ENCODE peak calls at places on chromosomes 7 and 10, in six cellular contexts. G, Y, J, O, A and L are unnamed samples.

GRCh38 chr7:3922175-3922635 is 621.2 kb downstream of the SDK1 start:
- DNase-seq in G (peak; percentile 58), Y (no peak), J (peak; percentile 82), O (peak; percentile 77), A (no peak), L (no peak)

GRCh38 chr7:40760997-40761396 is 626.2 kb downstream of the SUGCT start:
- DNase-seq in G (no peak), Y (no peak), J (no peak), O (no peak), A (no peak), L (no peak)

GRCh38 chr7:30422922-30423321 is 55.7 kb downstream of the NOD1 start:
- DNase-seq in G (no peak), Y (no peak), J (peak; percentile 42), O (peak; percentile 56), A (no peak), L (no peak)

GRCh38 chr10:87500646-87501048 is 4.0 kb upstream of the MINPP1 start:
- DNase-seq in G (no peak), Y (no peak), J (no peak), O (no peak), A (no peak), L (no peak)

GRCh38 chr10:104297697-104298660 is 29.0 kb downstream of the GSTO2 start:
- DNase-seq in G (no peak), Y (no peak), J (no peak), O (no peak), A (peak; percentile 49), L (no peak)

GRCh38 chr7:135147341-135147898 is 452 bp upstream of the TMEM140 start:
- DNase-seq in G (no peak), Y (no peak), J (peak; percentile 57), O (peak; percentile 40), A (no peak), L (no peak)

GRCh38 chr7:4682621-4683042 is 537 bp downstream of the FOXK1 start:
- DNase-seq in G (no peak), Y (peak; percentile 24), J (no peak), O (peak; percentile 70), A (no peak), L (peak; percentile 20)

GRCh38 chr10:48779077-48779476 is 94.4 kb downstream of the WDFY4 start:
- DNase-seq in G (no peak), Y (no peak), J (no peak), O (no peak), A (no peak), L (no peak)

GRCh38 chr7:153641202-153641601 is 411.0 kb upstream of the DPP6 start:
- DNase-seq in G (no peak), Y (no peak), J (no peak), O (no peak), A (no peak), L (no peak)